ENCODE peak calls at places on chromosome 12, in six cellular contexts. One of them, this sample, is unnamed.

GRCh38 chr12:122021822-122022392 is at the start of gene BCL7A:
- DNase-seq in Panc1: no peak
- DNase-seq in A549: peak
- DNase-seq in heart left ventricle: peak
- DNase-seq in uterus: peak
- DNase-seq in heart right ventricle: peak
- DNase-seq in this sample: peak

GRCh38 chr12:19979584-19979983 is 388.8 kb upstream of the PDE3A start:
- DNase-seq in Panc1: no peak
- DNase-seq in A549: no peak
- DNase-seq in heart left ventricle: no peak
- DNase-seq in uterus: no peak
- DNase-seq in heart right ventricle: no peak
- DNase-seq in this sample: no peak

GRCh38 chr12:43095669-43096068 is 456.3 kb downstream of the ADAMTS20 start:
- DNase-seq in Panc1: no peak
- DNase-seq in A549: no peak
- DNase-seq in heart left ventricle: no peak
- DNase-seq in uterus: no peak
- DNase-seq in heart right ventricle: no peak
- DNase-seq in this sample: no peak

GRCh38 chr12:111384596-111384995 is 15.7 kb upstream of the PHETA1 start:
- DNase-seq in Panc1: no peak
- DNase-seq in A549: no peak
- DNase-seq in heart left ventricle: no peak
- DNase-seq in uterus: no peak
- DNase-seq in heart right ventricle: no peak
- DNase-seq in this sample: no peak

GRCh38 chr12:63792333-63792732 is 12.6 kb downstream of the RXYLT1 start:
- DNase-seq in Panc1: no peak
- DNase-seq in A549: no peak
- DNase-seq in heart left ventricle: no peak
- DNase-seq in uterus: no peak
- DNase-seq in heart right ventricle: no peak
- DNase-seq in this sample: no peak

GRCh38 chr12:1922075-1922709 is 3.7 kb upstream of the CACNA2D4 start:
- DNase-seq in Panc1: no peak
- DNase-seq in A549: no peak
- DNase-seq in heart left ventricle: no peak
- DNase-seq in uterus: peak
- DNase-seq in heart right ventricle: no peak
- DNase-seq in this sample: no peak

GRCh38 chr12:118342115-118342514 is 30.6 kb downstream of the TAOK3 start:
- DNase-seq in Panc1: no peak
- DNase-seq in A549: no peak
- DNase-seq in heart left ventricle: no peak
- DNase-seq in uterus: no peak
- DNase-seq in heart right ventricle: no peak
- DNase-seq in this sample: no peak

GRCh38 chr12:133203344-133204263 is 22.3 kb downstream of the ZNF268 start:
- DNase-seq in Panc1: no peak
- DNase-seq in A549: no peak
- DNase-seq in heart left ventricle: no peak
- DNase-seq in uterus: no peak
- DNase-seq in heart right ventricle: no peak
- DNase-seq in this sample: no peak

GRCh38 chr12:81492131-81492720 is 266.9 kb downstream of the PPFIA2 start:
- DNase-seq in Panc1: no peak
- DNase-seq in A549: no peak
- DNase-seq in heart left ventricle: peak
- DNase-seq in uterus: no peak
- DNase-seq in heart right ventricle: peak
- DNase-seq in this sample: no peak

GRCh38 chr12:104827587-104827986 is 130.5 kb downstream of the SLC41A2 start:
- DNase-seq in Panc1: no peak
- DNase-seq in A549: no peak
- DNase-seq in heart left ventricle: no peak
- DNase-seq in uterus: no peak
- DNase-seq in heart right ventricle: no peak
- DNase-seq in this sample: no peak

GRCh38 chr12:53196486-53196885 is 10.6 kb downstream of the ITGB7 start:
- DNase-seq in Panc1: no peak
- DNase-seq in A549: no peak
- DNase-seq in heart left ventricle: no peak
- DNase-seq in uterus: no peak
- DNase-seq in heart right ventricle: no peak
- DNase-seq in this sample: no peak

GRCh38 chr12:110726708-110727369 is 15.9 kb downstream of the PPP1CC start:
- DNase-seq in Panc1: no peak
- DNase-seq in A549: no peak
- DNase-seq in heart left ventricle: no peak
- DNase-seq in uterus: no peak
- DNase-seq in heart right ventricle: no peak
- DNase-seq in this sample: no peak

GRCh38 chr12:25327321-25327720 is 76.6 kb upstream of the KRAS start:
- DNase-seq in Panc1: no peak
- DNase-seq in A549: no peak
- DNase-seq in heart left ventricle: no peak
- DNase-seq in uterus: no peak
- DNase-seq in heart right ventricle: no peak
- DNase-seq in this sample: no peak

GRCh38 chr12:106138646-106139421 is at the start of gene NUAK1:
- DNase-seq in Panc1: no peak
- DNase-seq in A549: peak
- DNase-seq in heart left ventricle: peak
- DNase-seq in uterus: peak
- DNase-seq in heart right ventricle: peak
- DNase-seq in this sample: peak

GRCh38 chr12:102910137-102910536 is 6.9 kb downstream of the PAH start:
- DNase-seq in Panc1: no peak
- DNase-seq in A549: no peak
- DNase-seq in heart left ventricle: no peak
- DNase-seq in uterus: no peak
- DNase-seq in heart right ventricle: no peak
- DNase-seq in this sample: no peak

GRCh38 chr12:102912258-102912657 is 4.8 kb downstream of the PAH start:
- DNase-seq in Panc1: no peak
- DNase-seq in A549: no peak
- DNase-seq in heart left ventricle: no peak
- DNase-seq in uterus: no peak
- DNase-seq in heart right ventricle: no peak
- DNase-seq in this sample: no peak

GRCh38 chr12:102911320-102911719 is 5.7 kb downstream of the PAH start:
- DNase-seq in Panc1: no peak
- DNase-seq in A549: no peak
- DNase-seq in heart left ventricle: no peak
- DNase-seq in uterus: no peak
- DNase-seq in heart right ventricle: no peak
- DNase-seq in this sample: no peak

GRCh38 chr12:102913453-102914226 is 3.4 kb downstream of the PAH start:
- DNase-seq in Panc1: no peak
- DNase-seq in A549: no peak
- DNase-seq in heart left ventricle: no peak
- DNase-seq in uterus: no peak
- DNase-seq in heart right ventricle: no peak
- DNase-seq in this sample: no peak

DNA sequence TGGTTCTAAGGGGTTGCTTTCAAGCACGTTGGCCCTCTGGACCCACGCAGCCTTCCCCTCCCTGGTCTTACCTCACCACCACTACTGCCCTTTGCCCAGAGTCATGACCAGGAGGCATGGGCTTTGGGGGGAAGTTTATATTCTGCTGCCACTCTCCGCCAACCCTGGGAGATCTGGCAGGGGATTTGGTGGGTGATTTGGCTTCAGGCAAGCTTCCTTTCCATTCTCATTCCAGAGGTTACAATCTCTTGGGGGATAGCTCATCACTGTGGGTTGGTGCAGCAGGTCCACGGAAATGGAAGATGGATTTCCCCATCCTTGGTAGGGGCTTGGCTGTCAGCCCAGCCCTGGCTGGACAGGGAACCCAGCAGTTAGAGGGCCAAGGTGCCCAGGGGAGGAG is 6.3 kb downstream of the PAH start:
- DNase-seq in Panc1: no peak
- DNase-seq in A549: no peak
- DNase-seq in heart left ventricle: no peak
- DNase-seq in uterus: no peak
- DNase-seq in heart right ventricle: no peak
- DNase-seq in this sample: no peak
- H3K4me3 ChIP-seq in Panc1: no peak
- H3K4me3 ChIP-seq in A549: no peak
- H3K4me3 ChIP-seq in heart left ventricle: no peak
- H3K4me3 ChIP-seq in uterus: no peak
- H3K4me3 ChIP-seq in heart right ventricle: no peak
- H3K4me3 ChIP-seq in this sample: no peak

GRCh38 chr12:49188916-49189367 is at the start of gene TUBA1A:
- DNase-seq in Panc1: peak
- DNase-seq in A549: peak
- DNase-seq in heart left ventricle: peak
- DNase-seq in uterus: peak
- DNase-seq in heart right ventricle: peak
- DNase-seq in this sample: peak

GRCh38 chr12:49187184-49187583 is 1.7 kb downstream of the TUBA1A start:
- DNase-seq in Panc1: no peak
- DNase-seq in A549: no peak
- DNase-seq in heart left ventricle: peak
- DNase-seq in uterus: peak
- DNase-seq in heart right ventricle: peak
- DNase-seq in this sample: no peak

GRCh38 chr12:49190317-49190716 is 1.4 kb upstream of the TUBA1A start:
- DNase-seq in Panc1: no peak
- DNase-seq in A549: no peak
- DNase-seq in heart left ventricle: no peak
- DNase-seq in uterus: no peak
- DNase-seq in heart right ventricle: no peak
- DNase-seq in this sample: no peak

GRCh38 chr12:49188205-49188915 is 520 bp downstream of the TUBA1A start:
- DNase-seq in Panc1: peak
- DNase-seq in A549: peak
- DNase-seq in heart left ventricle: peak
- DNase-seq in uterus: peak
- DNase-seq in heart right ventricle: peak
- DNase-seq in this sample: peak

DNA sequence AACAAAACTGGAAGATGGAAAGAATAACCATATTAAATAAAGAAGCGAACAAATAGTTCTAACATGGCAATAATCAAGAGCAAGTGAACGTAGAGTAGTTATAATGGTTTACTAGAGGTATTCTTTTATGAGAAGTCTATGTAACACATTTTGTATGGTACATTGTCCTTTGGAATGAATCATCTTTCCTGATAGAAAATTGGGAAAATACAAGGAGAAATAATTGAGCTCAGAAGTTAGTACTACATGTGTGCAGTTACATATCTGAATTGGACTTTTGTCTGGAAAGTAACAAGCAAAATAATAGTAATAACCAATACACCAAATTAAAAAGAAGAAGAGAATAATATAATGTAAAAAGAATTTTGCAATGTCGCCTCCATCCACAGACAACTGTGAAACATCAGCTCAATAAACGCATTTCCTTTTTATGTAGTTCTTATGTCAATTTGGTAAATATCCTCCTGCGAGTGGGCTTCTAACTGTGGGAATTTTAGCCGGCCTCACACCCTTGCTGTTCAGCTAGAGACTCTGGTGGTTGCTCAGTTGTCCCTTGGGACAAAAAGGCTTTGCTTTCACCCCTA is 943 bp upstream of the TUBA1A start:
- DNase-seq in Panc1: no peak
- DNase-seq in A549: no peak
- DNase-seq in heart left ventricle: no peak
- DNase-seq in uterus: no peak
- DNase-seq in heart right ventricle: no peak
- DNase-seq in this sample: no peak
- H3K4me3 ChIP-seq in Panc1: peak
- H3K4me3 ChIP-seq in A549: peak
- H3K4me3 ChIP-seq in heart left ventricle: no peak
- H3K4me3 ChIP-seq in uterus: peak
- H3K4me3 ChIP-seq in heart right ventricle: peak
- H3K4me3 ChIP-seq in this sample: peak

DNA sequence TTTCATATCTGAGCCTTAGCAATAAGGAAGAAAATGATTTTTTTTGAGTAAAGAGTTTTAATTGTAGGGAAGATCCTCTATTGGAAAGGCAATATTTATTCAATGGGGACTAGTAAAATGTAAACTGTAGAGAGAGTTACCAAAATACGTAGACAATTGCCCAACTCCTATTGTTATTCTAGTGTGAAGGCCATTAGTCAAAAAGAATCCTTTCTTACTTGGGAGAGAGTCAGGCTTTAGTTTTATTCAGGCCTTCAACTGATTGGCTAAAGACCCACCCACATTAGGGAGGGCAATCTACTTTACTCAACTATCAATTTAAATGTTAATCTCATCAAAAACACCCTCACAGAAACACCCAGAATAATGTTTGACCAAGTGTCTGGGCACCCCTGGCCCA is 485.8 kb upstream of the ATXN7L3B start:
- DNase-seq in Panc1: no peak
- DNase-seq in A549: no peak
- DNase-seq in heart left ventricle: no peak
- DNase-seq in uterus: no peak
- DNase-seq in heart right ventricle: no peak
- DNase-seq in this sample: no peak
- H3K4me3 ChIP-seq in Panc1: no peak
- H3K4me3 ChIP-seq in A549: no peak
- H3K4me3 ChIP-seq in heart left ventricle: no peak
- H3K4me3 ChIP-seq in uterus: no peak
- H3K4me3 ChIP-seq in heart right ventricle: no peak
- H3K4me3 ChIP-seq in this sample: no peak

GRCh38 chr12:85821759-85822158 is 14.4 kb downstream of the RASSF9 start:
- DNase-seq in Panc1: no peak
- DNase-seq in A549: no peak
- DNase-seq in heart left ventricle: no peak
- DNase-seq in uterus: no peak
- DNase-seq in heart right ventricle: no peak
- DNase-seq in this sample: no peak
- H3K4me3 ChIP-seq in Panc1: no peak
- H3K4me3 ChIP-seq in A549: peak
- H3K4me3 ChIP-seq in heart left ventricle: no peak
- H3K4me3 ChIP-seq in uterus: no peak
- H3K4me3 ChIP-seq in heart right ventricle: no peak
- H3K4me3 ChIP-seq in this sample: no peak

GRCh38 chr12:57232156-57232756 is 2.7 kb downstream of the SHMT2 start:
- DNase-seq in Panc1: no peak
- DNase-seq in A549: no peak
- DNase-seq in heart left ventricle: no peak
- DNase-seq in uterus: no peak
- DNase-seq in heart right ventricle: no peak
- DNase-seq in this sample: no peak

GRCh38 chr12:57229634-57230380 is at the start of gene SHMT2:
- DNase-seq in Panc1: peak
- DNase-seq in A549: peak
- DNase-seq in heart left ventricle: peak
- DNase-seq in uterus: peak
- DNase-seq in heart right ventricle: peak
- DNase-seq in this sample: peak

GRCh38 chr12:57230381-57231155 is 1.1 kb downstream of the SHMT2 start:
- DNase-seq in Panc1: no peak
- DNase-seq in A549: no peak
- DNase-seq in heart left ventricle: no peak
- DNase-seq in uterus: no peak
- DNase-seq in heart right ventricle: no peak
- DNase-seq in this sample: no peak

GRCh38 chr12:57233357-57234232 is 4.1 kb downstream of the SHMT2 start:
- DNase-seq in Panc1: no peak
- DNase-seq in A549: no peak
- DNase-seq in heart left ventricle: no peak
- DNase-seq in uterus: no peak
- DNase-seq in heart right ventricle: no peak
- DNase-seq in this sample: no peak

GRCh38 chr12:57231276-57232021 is 1.9 kb downstream of the SHMT2 start:
- DNase-seq in Panc1: no peak
- DNase-seq in A549: no peak
- DNase-seq in heart left ventricle: no peak
- DNase-seq in uterus: no peak
- DNase-seq in heart right ventricle: no peak
- DNase-seq in this sample: no peak
- H3K4me3 ChIP-seq in Panc1: peak
- H3K4me3 ChIP-seq in A549: peak
- H3K4me3 ChIP-seq in heart left ventricle: no peak
- H3K4me3 ChIP-seq in uterus: no peak
- H3K4me3 ChIP-seq in heart right ventricle: no peak
- H3K4me3 ChIP-seq in this sample: no peak